ENCODE peak calls at places on chromosome 6, in four cellular contexts. J, K, Z and U are unnamed samples.

GRCh38 chr6:158047120-158047518 is 65.5 kb downstream of the SYNJ2 start:
- DNase-seq in J (no peak), K (no peak), Z (no peak), U (no peak)

GRCh38 chr6:69980624-69981023 is 114.3 kb downstream of the COL19A1 start:
- DNase-seq in J (no peak), K (no peak), Z (no peak), U (no peak)

GRCh38 chr6:43779864-43780260 is 9.9 kb downstream of the VEGFA start:
- DNase-seq in J (no peak), K (no peak), Z (no peak), U (no peak)

GRCh38 chr6:146634022-146634421 is 35.2 kb downstream of the ADGB start:
- DNase-seq in J (no peak), K (no peak), Z (no peak), U (no peak)

GRCh38 chr6:122712093-122712863 is 67.2 kb upstream of the FABP7 start:
- DNase-seq in J (peak), K (no peak), Z (no peak), U (no peak)

GRCh38 chr6:34295721-34296120 is 46.9 kb upstream of the SMIM29 start:
- DNase-seq in J (no peak), K (no peak), Z (no peak), U (no peak)

GRCh38 chr6:77292564-77293546 is 170.4 kb downstream of the HTR1B start:
- DNase-seq in J (no peak), K (no peak), Z (no peak), U (peak)

GRCh38 chr6:154196333-154196732 is 157.3 kb downstream of the OPRM1 start:
- DNase-seq in J (no peak), K (no peak), Z (no peak), U (no peak)

DNA sequence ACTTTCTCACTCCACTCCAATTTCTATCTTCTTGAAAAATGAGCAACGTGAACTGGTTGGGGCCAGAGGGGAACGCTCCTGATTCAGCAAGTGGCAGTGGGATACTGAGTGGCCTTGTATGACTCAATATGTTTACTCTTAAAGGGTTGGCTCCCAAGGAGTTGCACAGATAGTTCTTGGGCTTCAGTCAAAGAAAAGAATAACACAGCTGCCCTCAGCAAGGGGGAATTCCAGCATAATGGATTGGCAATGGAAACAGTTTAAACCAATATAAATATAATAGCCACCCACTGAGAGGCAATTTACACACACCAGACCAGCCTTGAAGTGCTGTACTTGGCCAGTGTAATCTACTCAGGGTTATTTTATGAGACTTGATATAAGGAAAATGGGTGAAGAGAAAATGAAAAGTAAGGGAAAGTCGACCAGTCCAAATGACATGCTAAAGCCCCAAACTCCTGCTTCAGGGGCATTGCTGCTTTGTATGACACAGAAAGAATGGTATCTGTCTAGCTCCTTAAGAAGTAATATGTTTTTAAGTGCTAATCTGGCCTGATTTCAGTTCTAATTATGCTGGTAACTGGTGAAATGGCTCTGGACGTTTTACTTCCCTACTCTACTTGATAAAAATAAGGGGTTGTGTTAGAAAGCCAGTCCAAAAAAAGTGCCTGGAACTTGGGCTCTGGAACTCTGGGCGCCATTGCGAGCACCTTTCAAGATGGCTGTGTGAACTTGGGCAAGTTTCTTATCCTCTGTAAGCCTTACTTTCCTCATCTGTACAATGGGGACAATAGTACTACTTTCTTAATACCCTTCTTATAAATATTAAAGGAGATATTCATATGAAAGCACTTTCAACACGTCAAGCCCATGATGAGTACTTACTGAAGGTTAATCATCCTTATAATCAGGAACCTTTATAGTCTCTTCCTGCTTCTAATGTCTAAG is 712.9 kb upstream of the MAP3K7 start:
- DNase-seq in J (no peak), K (peak), Z (no peak), U (no peak)
- TF ChIP-seq HMGXB4 in J (no peak), K (no peak), Z (no peak), U (no peak)

GRCh38 chr6:91094806-91095475 is 508.1 kb upstream of the MAP3K7 start:
- DNase-seq in J (no peak), K (no peak), Z (no peak), U (no peak)

GRCh38 chr6:91099501-91099900 is 512.6 kb upstream of the MAP3K7 start:
- DNase-seq in J (no peak), K (no peak), Z (no peak), U (no peak)

GRCh38 chr6:91094341-91094740 is 507.5 kb upstream of the MAP3K7 start:
- DNase-seq in J (no peak), K (no peak), Z (no peak), U (no peak)

GRCh38 chr6:91098006-91098405 is 511.1 kb upstream of the MAP3K7 start:
- DNase-seq in J (no peak), K (no peak), Z (no peak), U (no peak)

GRCh38 chr6:91097316-91097878 is 510.5 kb upstream of the MAP3K7 start:
- DNase-seq in J (no peak), K (no peak), Z (no peak), U (no peak)
- TF ChIP-seq HMGXB4 in J (no peak), K (no peak), Z (no peak), U (no peak)

DNA sequence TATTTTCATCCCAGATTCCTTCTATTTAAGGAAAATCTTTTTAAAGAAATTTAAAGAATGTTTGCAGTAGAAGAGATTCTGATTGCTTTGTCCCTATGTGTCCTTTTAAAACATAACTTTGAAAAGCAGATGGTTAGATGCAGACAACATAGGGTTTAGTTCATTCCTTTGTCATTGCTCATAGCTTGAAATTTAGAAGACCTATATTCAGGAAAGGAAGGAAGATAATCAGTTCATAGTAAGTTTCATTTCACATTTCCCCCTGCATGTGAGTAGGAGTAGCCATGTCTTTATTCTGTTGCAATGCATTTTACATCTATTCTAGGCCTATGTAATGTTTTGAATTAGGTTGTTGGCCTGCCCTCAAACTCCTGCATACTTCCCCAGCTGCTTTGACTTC is 197.9 kb upstream of the GRIK2 start:
- DNase-seq in J (no peak), K (no peak), Z (no peak), U (no peak)
- TF ChIP-seq HMGXB4 in J (no peak), K (no peak), Z (no peak), U (no peak)

DNA sequence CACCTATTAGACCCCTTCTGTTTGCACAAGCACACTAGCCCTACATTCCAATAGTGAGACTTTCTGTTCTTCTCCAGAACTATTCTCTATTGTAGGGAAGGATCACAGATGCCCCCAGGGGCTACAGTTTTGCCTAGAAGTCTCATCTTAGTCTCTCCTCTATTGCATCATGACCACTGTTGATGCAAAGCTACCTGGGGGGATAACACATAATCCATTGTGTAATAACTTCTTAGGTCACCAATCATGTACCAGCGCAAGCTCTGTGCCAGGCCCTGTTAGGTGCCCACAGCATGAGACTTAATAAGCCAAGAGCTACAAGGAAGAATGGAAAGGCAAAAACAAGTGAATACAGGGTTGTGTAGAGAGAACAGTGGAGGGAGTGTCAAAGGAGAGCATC is 98.1 kb upstream of the TNFAIP3 start:
- DNase-seq in J (no peak), K (no peak), Z (no peak), U (no peak)
- TF ChIP-seq HMGXB4 in J (no peak), K (no peak), Z (no peak), U (no peak)

GRCh38 chr6:41504526-41505021 is 41.6 kb upstream of the FOXP4 start:
- DNase-seq in J (no peak), K (no peak), Z (no peak), U (no peak)

GRCh38 chr6:41503435-41503768 is 42.8 kb upstream of the FOXP4 start:
- DNase-seq in J (no peak), K (no peak), Z (no peak), U (no peak)

GRCh38 chr6:41503841-41504525 is 42.2 kb upstream of the FOXP4 start:
- DNase-seq in J (no peak), K (peak), Z (peak), U (peak)

GRCh38 chr6:41502607-41503434 is 43.4 kb upstream of the FOXP4 start:
- DNase-seq in J (no peak), K (peak), Z (no peak), U (no peak)

GRCh38 chr6:41505084-41506049 is 40.8 kb upstream of the FOXP4 start:
- DNase-seq in J (no peak), K (peak), Z (no peak), U (no peak)
- TF ChIP-seq HMGXB4 in J (no peak), K (no peak), Z (no peak), U (no peak)

DNA sequence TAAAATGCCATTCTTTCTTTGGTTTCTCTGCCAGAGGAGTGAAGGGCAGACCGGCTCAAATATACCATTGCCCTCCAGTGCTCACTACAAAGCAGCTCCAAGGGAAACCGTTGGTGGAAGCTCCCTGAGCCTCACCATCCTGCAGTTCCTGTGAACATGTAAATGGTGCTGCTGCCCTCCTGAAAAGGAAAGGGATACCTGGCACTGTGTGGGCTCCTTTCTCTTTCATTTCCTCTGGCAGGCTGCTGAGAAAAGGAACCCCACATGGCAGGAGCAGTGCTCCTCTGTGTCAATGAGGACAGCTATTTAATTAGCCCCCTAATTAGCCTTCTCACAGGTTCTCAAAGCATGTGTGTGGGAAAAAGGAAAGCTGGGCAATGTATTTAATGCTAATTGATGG is 142.5 kb downstream of the KLHL32 start:
- DNase-seq in J (no peak), K (no peak), Z (no peak), U (no peak)
- TF ChIP-seq HMGXB4 in J (no peak), K (no peak), Z (no peak), U (no peak)

GRCh38 chr6:31629014-31629413 is 8.5 kb downstream of the PRRC2A start:
- DNase-seq in J (no peak), K (no peak), Z (no peak), U (no peak)
- TF ChIP-seq HMGXB4 in J (no peak), K (no peak), Z (no peak), U (no peak)

GRCh38 chr6:90444125-90444745 is 142.6 kb downstream of the MAP3K7 start:
- DNase-seq in J (no peak), K (no peak), Z (no peak), U (no peak)
- TF ChIP-seq HMGXB4 in J (no peak), K (no peak), Z (no peak), U (no peak)